ENCODE peak calls at places on chromosomes 3 and 15, in nine cellular contexts. L, D, K, I, Q, G, V, N and E are unnamed samples. For H3K4me1, the result is how much of the 10 kb centered on the place peaks cover.

GRCh38 chr3:129655326-129655725 is 48.9 kb upstream of the PLXND1 start:
- DNase-seq in Q (no peak), I (no peak), D (no peak), V (no peak), N (no peak), G (no peak), L (no peak), K (no peak), E (no peak)

GRCh38 chr3:69357196-69357595 is 28.7 kb downstream of the FRMD4B start:
- DNase-seq in K (no peak), L (no peak), V (no peak), G (no peak), I (no peak), D (no peak), Q (no peak), N (no peak), E (no peak)

GRCh38 chr3:158780795-158781590 is 20.9 kb upstream of the MFSD1 start:
- DNase-seq in G (no peak), K (no peak), D (no peak), N (no peak), I (no peak), Q (no peak), V (no peak), L (no peak), E (no peak)

GRCh38 chr15:74240002-74240568 is 4.0 kb downstream of the CCDC33 start:
- DNase-seq in L (no peak), N (no peak), I (peak), G (peak), K (peak), V (peak), D (peak), Q (peak), E (no peak)

GRCh38 chr3:43288366-43288765 is 2.0 kb downstream of the SNRK start:
- DNase-seq in D (no peak), K (no peak), V (no peak), N (no peak), I (no peak), L (no peak), Q (no peak), G (no peak), E (no peak)

GRCh38 chr3:120442975-120443517 is 7.7 kb downstream of the FSTL1 start:
- DNase-seq in K (no peak), N (no peak), D (no peak), Q (no peak), L (no peak), V (no peak), G (no peak), I (no peak), E (no peak)

GRCh38 chr15:70014860-70015490 is 82.7 kb downstream of the TLE3 start:
- DNase-seq in K (peak), Q (no peak), G (no peak), I (peak), V (no peak), L (no peak), D (no peak), N (no peak), E (peak)

GRCh38 chr3:195160257-195160898 is 110.6 kb downstream of the XXYLT1 start:
- DNase-seq in Q (no peak), I (peak), L (no peak), D (no peak), N (no peak), V (no peak), G (no peak), K (no peak), E (peak)

GRCh38 chr3:156175570-156175969 is 55.2 kb downstream of the KCNAB1 start:
- DNase-seq in I (no peak), K (no peak), N (no peak), V (no peak), G (no peak), L (no peak), D (no peak), Q (no peak), E (no peak)

GRCh38 chr3:160885791-160886286 is 129.8 kb downstream of the PPM1L start:
- DNase-seq in L (no peak), V (no peak), D (peak), N (no peak), I (no peak), G (peak), K (peak), Q (peak), E (peak)

GRCh38 chr3:193548406-193548805 is 6.3 kb downstream of the ATP13A4 start:
- DNase-seq in L (no peak), D (no peak), I (no peak), Q (no peak), N (no peak), G (no peak), V (no peak), K (no peak), E (no peak)

GRCh38 chr15:81185896-81186295 is 10.8 kb upstream of the IL16 start:
- DNase-seq in I (no peak), V (no peak), G (no peak), N (no peak), L (peak), D (no peak), Q (no peak), K (no peak), E (no peak)

GRCh38 chr3:179897241-179897640 is 139.5 kb downstream of the PEX5L start:
- DNase-seq in L (no peak), N (no peak), I (no peak), G (no peak), K (no peak), D (no peak), Q (no peak), V (no peak), E (no peak)

GRCh38 chr3:62065985-62066693 is 307.2 kb downstream of the FEZF2 start:
- DNase-seq in K (no peak), G (no peak), I (no peak), Q (no peak), D (no peak), L (no peak), V (no peak), N (no peak), E (no peak)

GRCh38 chr15:77851696-77852095 is 219.0 kb upstream of the LINGO1 start:
- DNase-seq in L (no peak), D (no peak), V (no peak), K (no peak), N (no peak), G (peak), Q (no peak), I (no peak), E (no peak)

GRCh38 chr3:17634201-17634600 is 108.2 kb downstream of the TBC1D5 start:
- DNase-seq in I (no peak), N (no peak), D (no peak), G (no peak), V (no peak), L (no peak), Q (no peak), K (no peak), E (no peak)

GRCh38 chr15:34886134-34886533 is 83.4 kb downstream of the AQR start:
- DNase-seq in I (no peak), N (no peak), G (no peak), D (no peak), Q (no peak), V (no peak), K (no peak), L (no peak), E (no peak)

GRCh38 chr3:127717357-127718243 is 44.8 kb downstream of the ABTB1 start:
- DNase-seq in L (no peak), K (no peak), Q (no peak), G (no peak), N (no peak), I (no peak), D (no peak), V (no peak), E (no peak)

GRCh38 chr15:70792171-70792573 is 28.8 kb upstream of the UACA start:
- DNase-seq in L (no peak), N (no peak), G (no peak), V (peak), I (no peak), K (no peak), Q (no peak), D (no peak), E (no peak)

GRCh38 chr3:139227827-139228226 is 116.0 kb upstream of the MRPS22 start:
- DNase-seq in Q (no peak), L (no peak), G (no peak), D (no peak), K (no peak), V (no peak), N (no peak), I (no peak), E (no peak)

GRCh38 chr3:66933233-66933632 is 64.9 kb upstream of the KBTBD8 start:
- DNase-seq in N (no peak), V (no peak), L (no peak), D (no peak), G (no peak), Q (no peak), I (no peak), K (no peak), E (no peak)

DNA sequence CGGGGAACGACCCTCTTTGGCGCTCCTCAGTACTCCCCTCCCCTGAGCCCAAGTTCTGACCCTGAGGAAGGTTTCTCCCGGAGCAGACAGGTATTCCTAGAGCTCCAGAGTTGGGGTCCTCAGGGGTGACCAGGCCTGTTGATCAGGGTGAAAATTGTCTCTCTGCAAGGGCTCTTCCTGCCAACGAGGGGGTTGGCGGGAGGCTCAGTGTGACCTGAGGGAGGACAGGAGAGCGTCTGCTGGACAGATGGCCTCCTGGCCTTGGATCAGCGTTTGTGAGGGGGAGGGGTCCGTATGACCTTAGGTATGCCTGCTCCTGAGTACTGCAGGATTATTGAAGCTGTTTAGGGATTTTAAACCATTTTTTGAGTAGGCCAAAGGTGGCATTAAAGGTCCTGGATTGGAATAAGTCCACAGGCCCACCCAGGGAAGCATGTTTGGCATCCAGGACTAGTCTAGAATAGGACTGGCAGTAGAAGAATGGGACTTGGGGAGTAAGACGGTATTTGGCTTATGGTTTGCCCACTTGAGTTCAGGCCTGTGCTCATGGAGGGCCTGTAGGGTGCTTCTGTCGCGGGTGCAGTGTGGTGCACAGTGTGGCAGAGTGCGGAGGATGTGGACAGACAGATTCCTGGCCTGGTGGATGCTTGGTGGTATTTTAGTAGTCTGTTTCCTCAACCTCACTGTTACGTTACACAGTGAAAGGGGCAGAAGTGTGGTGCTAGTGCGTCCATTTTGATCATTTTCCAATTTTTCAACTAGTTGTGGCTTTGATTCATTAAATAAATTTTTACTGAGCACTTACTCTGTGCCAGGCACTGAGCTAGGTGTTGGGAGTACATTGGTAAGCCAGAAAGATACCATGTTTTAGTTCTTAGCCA is 959 bp downstream of the ZNF592 start:
- DNase-seq in Q (peak), N (peak), I (peak), L (no peak), K (peak), G (peak), D (peak), V (no peak), E (peak)
- TF ChIP-seq CTCF in Q (no peak), N (no peak), I (no peak), L (no peak), K (no peak), G (no peak), D (no peak), V (no peak), E (no peak)

GRCh38 chr3:51968175-51968681 is 974 bp upstream of the PCBP4 start:
- DNase-seq in L (no peak), V (no peak), K (no peak), N (no peak), Q (peak), G (no peak), D (no peak), I (no peak), E (peak)

GRCh38 chr3:51968883-51969674 is 1.8 kb upstream of the PCBP4 start:
- DNase-seq in L (no peak), G (no peak), N (no peak), K (no peak), Q (peak), V (no peak), I (peak), D (no peak), E (peak)

GRCh38 chr3:51966486-51966885 is 768 bp downstream of the PCBP4 start:
- DNase-seq in Q (peak), G (no peak), I (no peak), N (no peak), L (no peak), D (no peak), K (no peak), V (no peak), E (no peak)

GRCh38 chr3:51966941-51967383 is 292 bp downstream of the PCBP4 start:
- DNase-seq in V (no peak), I (no peak), L (no peak), G (no peak), Q (no peak), K (no peak), N (no peak), D (no peak), E (no peak)

GRCh38 chr3:51967384-51968174 is at the start of gene PCBP4:
- DNase-seq in L (no peak), V (no peak), D (peak), N (peak), Q (peak), K (peak), G (peak), I (peak), E (peak)
- H3K4me1 ChIP-seq in L (half or more), V (under half), D (under half), N (under half), Q (under half), K (half or more), G (under half), I (under half), E (under half)

GRCh38 chr3:53426918-53427317 is 67.5 kb upstream of the CACNA1D start:
- DNase-seq in Q (no peak), D (no peak), G (no peak), L (no peak), I (no peak), K (no peak), N (peak), V (no peak), E (peak)
- TF ChIP-seq CTCF in Q (no peak), D (no peak), G (no peak), L (no peak), I (no peak), K (no peak), N (peak), V (peak), E (peak)

GRCh38 chr3:57063027-57063426 is 2.6 kb downstream of the SPATA12 start:
- DNase-seq in V (no peak), G (no peak), I (no peak), Q (no peak), L (no peak), N (no peak), K (no peak), D (no peak), E (no peak)

GRCh38 chr3:57064615-57065014 is 4.2 kb downstream of the SPATA12 start:
- DNase-seq in N (no peak), L (no peak), G (no peak), Q (no peak), I (no peak), D (no peak), V (no peak), K (no peak), E (no peak)

GRCh38 chr3:57068437-57069089 is 8.1 kb downstream of the SPATA12 start:
- DNase-seq in K (no peak), V (peak), N (peak), L (peak), G (peak), I (peak), Q (no peak), D (peak), E (no peak)

GRCh38 chr3:57066471-57066870 is 6.0 kb downstream of the SPATA12 start:
- DNase-seq in D (no peak), N (no peak), Q (no peak), I (no peak), G (no peak), L (no peak), V (no peak), K (no peak), E (no peak)

GRCh38 chr3:57065588-57065987 is 5.1 kb downstream of the SPATA12 start:
- DNase-seq in L (no peak), Q (no peak), D (no peak), G (no peak), I (peak), V (peak), N (no peak), K (no peak), E (no peak)
- H3K4me1 ChIP-seq in L (half or more), Q (under half), D (under half), G (under half), I (half or more), V (half or more), N (under half), K (under half), E (under half)

GRCh38 chr15:31605467-31605931 is 278.9 kb downstream of the KLF13 start:
- DNase-seq in N (no peak), V (no peak), I (no peak), G (no peak), Q (no peak), D (no peak), L (no peak), K (no peak), E (peak)
- TF ChIP-seq CTCF in N (peak), V (no peak), I (no peak), G (no peak), Q (no peak), D (no peak), L (no peak), K (no peak), E (no peak)

DNA sequence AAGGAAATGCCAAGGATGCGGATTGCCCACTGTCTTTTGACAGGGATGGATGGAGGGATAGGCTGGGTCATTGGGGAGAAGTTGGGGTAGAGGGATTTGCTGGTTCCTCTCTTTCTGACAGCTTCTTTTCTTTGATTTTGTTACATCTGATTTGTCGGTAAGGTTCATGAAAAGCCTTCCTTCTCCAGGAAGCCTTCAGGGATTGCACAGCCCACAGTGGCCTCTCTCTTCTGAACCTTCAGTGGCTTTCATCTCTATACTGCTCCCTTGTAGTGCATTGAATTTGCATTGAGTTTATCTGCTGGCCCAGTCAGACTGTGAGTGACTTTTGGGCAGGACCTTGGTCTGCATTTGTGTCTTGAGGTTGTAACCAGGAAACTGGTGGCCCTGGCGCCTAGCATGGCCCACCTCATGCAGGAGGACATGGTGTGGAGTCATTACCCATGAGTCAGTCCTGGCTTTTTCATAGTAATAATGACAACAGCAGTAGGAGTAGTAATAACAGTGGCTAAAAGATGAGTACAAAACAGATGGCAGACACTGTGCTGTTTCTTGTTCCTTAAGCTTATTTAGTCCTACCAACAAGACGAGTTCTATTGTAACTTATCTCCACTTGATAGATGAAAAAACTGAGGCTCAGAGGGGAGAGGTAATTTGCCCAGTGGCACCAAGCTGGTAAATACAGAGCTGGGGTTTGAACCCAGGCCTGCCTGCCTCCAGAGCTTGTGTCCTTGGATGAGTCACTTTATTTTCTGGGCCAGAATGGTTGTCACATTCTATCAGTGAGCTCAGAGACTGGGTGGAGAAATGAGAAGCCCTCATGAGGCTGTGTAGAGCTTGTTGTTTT is 28.4 kb downstream of the SMAD6 start:
- DNase-seq in K (no peak), Q (no peak), D (no peak), G (peak), N (no peak), V (no peak), L (no peak), I (no peak), E (no peak)
- H3K4me1 ChIP-seq in K (under half), Q (under half), D (under half), G (under half), N (under half), V (under half), L (under half), I (under half), E (under half)

GRCh38 chr3:171018151-171018935 is 8.2 kb downstream of the SLC2A2 start:
- DNase-seq in I (no peak), V (no peak), K (no peak), L (no peak), N (no peak), Q (no peak), D (no peak), G (no peak), E (peak)
- TF ChIP-seq CTCF in I (no peak), V (no peak), K (no peak), L (no peak), N (peak), Q (no peak), D (no peak), G (no peak), E (peak)

DNA sequence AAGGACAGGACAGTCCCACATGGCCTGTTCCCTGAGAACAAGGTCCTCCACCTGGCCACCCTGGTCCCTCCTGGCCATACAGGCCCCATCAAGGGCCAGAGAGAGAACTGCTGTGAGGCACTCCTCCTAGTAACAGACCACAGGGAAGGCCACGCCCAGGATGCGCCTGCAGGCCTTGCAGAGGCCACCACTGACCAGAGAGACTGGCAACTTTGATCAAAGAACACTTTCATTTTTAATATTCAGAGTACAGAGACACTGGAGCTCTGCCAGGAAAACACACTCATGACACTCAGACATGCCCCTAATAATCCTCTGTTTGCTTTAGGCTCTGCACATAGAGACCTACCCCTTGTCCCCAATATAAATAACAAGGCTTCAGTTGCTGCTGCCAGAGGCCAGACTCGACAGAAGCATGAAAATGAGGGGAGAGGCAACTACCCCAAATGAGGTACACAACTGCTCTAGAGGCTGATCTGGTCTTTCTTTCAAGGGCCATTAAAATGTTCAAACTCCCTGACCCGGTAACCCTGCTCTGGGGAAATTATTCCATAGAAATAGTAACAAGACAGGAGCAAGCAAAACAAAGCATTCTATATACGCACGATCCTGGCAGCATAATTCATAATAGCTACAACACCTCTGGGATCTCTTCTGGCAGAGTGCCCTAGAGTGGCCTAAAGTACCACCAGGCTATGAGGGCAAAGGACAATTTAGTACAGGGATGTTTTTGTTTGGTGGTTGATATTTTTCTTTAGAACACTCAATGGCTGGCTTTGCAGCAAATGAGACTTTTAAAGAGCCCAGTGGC is 44.7 kb downstream of the CCDC12 start:
- DNase-seq in V (no peak), N (no peak), L (no peak), D (peak), Q (peak), I (peak), K (peak), G (peak), E (no peak)
- H3K4me1 ChIP-seq in V (half or more), N (under half), L (half or more), D (half or more), Q (half or more), I (half or more), K (half or more), G (under half), E (half or more)